ENCODE peak calls at places on chromosome 10, in six cellular contexts. L is heart left ventricle; Y is lower lobe of right lung; V is tibial artery; J is bronchial epithelial cell; W is CD8-positive, alpha-beta T cell. A is an unnamed sample.

GRCh38 chr10:76577455-76577854 is 1060.2 kb downstream of the KCNMA1 start:
- DNase-seq in L (no peak), Y (no peak), V (no peak), J (no peak), W (no peak), A (no peak)

GRCh38 chr10:14555806-14556205 is 218.9 kb downstream of the FAM107B start:
- DNase-seq in L (no peak), Y (no peak), V (no peak), J (no peak), W (no peak), A (no peak)

GRCh38 chr10:103479135-103479534 is at the start of gene CALHM3:
- DNase-seq in L (no peak), Y (no peak), V (no peak), J (peak), W (no peak), A (no peak)

GRCh38 chr10:69807696-69808095 is 6.0 kb downstream of the COL13A1 start:
- DNase-seq in L (no peak), Y (no peak), V (no peak), J (peak), W (no peak), A (no peak)

GRCh38 chr10:66586073-66586472 is 339.8 kb upstream of the LRRTM3 start:
- DNase-seq in L (no peak), Y (no peak), V (no peak), J (no peak), W (no peak), A (peak)

GRCh38 chr10:92847185-92847864 is 995 bp upstream of the EXOC6 start:
- DNase-seq in L (no peak), Y (no peak), V (no peak), J (peak), W (no peak), A (no peak)

GRCh38 chr10:86388119-86388704 is 21.6 kb upstream of the GRID1 start:
- DNase-seq in L (no peak), Y (no peak), V (peak), J (no peak), W (no peak), A (no peak)

GRCh38 chr10:5833814-5834213 is 20.6 kb upstream of the GDI2 start:
- DNase-seq in L (no peak), Y (no peak), V (no peak), J (no peak), W (no peak), A (no peak)

GRCh38 chr10:130745831-130746230 is 565.7 kb downstream of the TCERG1L start:
- DNase-seq in L (no peak), Y (no peak), V (peak), J (no peak), W (no peak), A (no peak)

GRCh38 chr10:63822496-63822895 is 301.3 kb downstream of the REEP3 start:
- DNase-seq in L (no peak), Y (no peak), V (no peak), J (no peak), W (no peak), A (no peak)

GRCh38 chr10:50653142-50653541 is 29.4 kb upstream of the SGMS1 start:
- DNase-seq in L (no peak), Y (no peak), V (no peak), J (peak), W (no peak), A (peak)

GRCh38 chr10:50362547-50363125 is 111.3 kb upstream of the ASAH2 start:
- DNase-seq in L (no peak), Y (no peak), V (no peak), J (peak), W (no peak), A (no peak)

GRCh38 chr10:70858759-70859158 is 29.6 kb downstream of the PCBD1 start:
- DNase-seq in L (no peak), Y (no peak), V (no peak), J (no peak), W (no peak), A (no peak)

GRCh38 chr10:119209736-119210355 is 2.5 kb downstream of the GRK5 start:
- DNase-seq in L (no peak), Y (no peak), V (peak), J (no peak), W (no peak), A (no peak)
- H3K4me3 ChIP-seq in L (peak), Y (peak), V (peak), J (no peak), W (peak), A (peak)

GRCh38 chr10:119596537-119597404 is at the start of gene TIAL1:
- DNase-seq in L (peak), Y (peak), V (peak), J (peak), W (peak), A (peak)
- TF ChIP-seq CTCF in L (no peak), Y (no peak), V (no peak), J (no peak), W (no peak), A (no peak)

GRCh38 chr10:30842185-30842584 is 189.5 kb downstream of the ZNF438 start:
- DNase-seq in L (no peak), Y (no peak), V (no peak), J (no peak), W (no peak), A (no peak)

GRCh38 chr10:30836411-30836810 is 195.3 kb downstream of the ZNF438 start:
- DNase-seq in L (no peak), Y (no peak), V (no peak), J (no peak), W (no peak), A (no peak)

GRCh38 chr10:30834636-30835035 is 197.0 kb downstream of the ZNF438 start:
- DNase-seq in L (no peak), Y (no peak), V (no peak), J (no peak), W (no peak), A (no peak)

GRCh38 chr10:30835146-30835545 is 196.5 kb downstream of the ZNF438 start:
- DNase-seq in L (no peak), Y (no peak), V (no peak), J (no peak), W (no peak), A (no peak)

DNA sequence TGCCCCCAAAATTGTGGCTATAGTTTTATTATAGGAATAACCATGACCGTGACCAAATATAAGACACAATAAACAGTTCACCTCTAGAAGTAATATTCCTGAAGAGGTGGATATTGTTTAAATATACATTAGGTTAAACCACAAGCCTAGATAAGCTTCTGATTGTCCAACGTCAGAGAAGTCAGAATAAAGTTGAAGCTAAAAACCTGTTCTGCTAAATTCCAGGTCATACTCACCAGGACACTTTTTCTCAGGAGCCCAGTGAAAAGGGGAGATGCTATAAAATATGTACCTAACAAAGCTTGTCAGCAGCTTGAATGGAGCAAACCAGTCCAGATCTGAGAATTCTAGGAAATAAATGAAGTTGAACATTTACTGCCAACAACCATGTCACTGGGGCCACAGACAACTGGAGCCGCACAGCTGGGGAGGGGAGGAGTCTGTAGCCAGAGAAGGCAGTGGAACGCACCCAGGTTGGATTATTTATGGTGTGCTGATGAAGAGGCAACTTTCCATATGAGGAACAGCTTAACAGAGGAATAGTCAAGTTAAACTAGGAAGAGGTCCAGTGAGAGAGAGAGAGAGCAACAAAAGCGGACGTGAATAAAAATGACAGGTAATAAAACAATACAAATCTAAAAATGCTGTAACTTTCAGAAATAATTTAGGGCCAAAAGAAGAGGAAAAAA is 191.1 kb downstream of the ZNF438 start:
- DNase-seq in L (no peak), Y (no peak), V (no peak), J (no peak), W (no peak), A (no peak)
- H3K4me3 ChIP-seq in L (no peak), Y (no peak), V (no peak), J (no peak), W (no peak), A (no peak)

GRCh38 chr10:116766241-116767198 is 24.2 kb upstream of the HSPA12A start:
- DNase-seq in L (no peak), Y (no peak), V (no peak), J (no peak), W (no peak), A (no peak)

GRCh38 chr10:116764979-116765378 is 22.6 kb upstream of the HSPA12A start:
- DNase-seq in L (no peak), Y (no peak), V (no peak), J (no peak), W (no peak), A (no peak)

GRCh38 chr10:116763440-116763839 is 21.1 kb upstream of the HSPA12A start:
- DNase-seq in L (no peak), Y (no peak), V (no peak), J (no peak), W (no peak), A (no peak)

GRCh38 chr10:116767235-116767634 is 24.9 kb upstream of the HSPA12A start:
- DNase-seq in L (no peak), Y (no peak), V (no peak), J (no peak), W (no peak), A (no peak)

GRCh38 chr10:116765549-116766162 is 23.3 kb upstream of the HSPA12A start:
- DNase-seq in L (no peak), Y (no peak), V (peak), J (no peak), W (no peak), A (no peak)
- TF ChIP-seq CTCF in L (peak), Y (peak), V (peak), J (peak), W (no peak), A (peak)

GRCh38 chr10:101818958-101819633 is 852 bp upstream of the OGA start:
- DNase-seq in L (no peak), Y (no peak), V (no peak), J (peak), W (no peak), A (no peak)

GRCh38 chr10:101816913-101817541 is 1.2 kb downstream of the OGA start:
- DNase-seq in L (no peak), Y (no peak), V (no peak), J (peak), W (no peak), A (no peak)

GRCh38 chr10:101817542-101818118 is 614 bp downstream of the OGA start:
- DNase-seq in L (peak), Y (peak), V (peak), J (peak), W (no peak), A (peak)

GRCh38 chr10:101816375-101816773 is 1.9 kb downstream of the OGA start:
- DNase-seq in L (no peak), Y (no peak), V (no peak), J (no peak), W (no peak), A (no peak)

GRCh38 chr10:101818119-101818957 is at the start of gene OGA:
- DNase-seq in L (peak), Y (peak), V (peak), J (peak), W (peak), A (peak)
- H3K4me3 ChIP-seq in L (peak), Y (peak), V (peak), J (peak), W (peak), A (peak)

GRCh38 chr10:132536964-132537712 is 449 bp upstream of the INPP5A start:
- DNase-seq in L (peak), Y (peak), V (peak), J (peak), W (peak), A (peak)
- TF ChIP-seq CTCF in L (peak), Y (peak), V (no peak), J (no peak), W (peak), A (peak)

GRCh38 chr10:970311-971149 is 17.7 kb upstream of the GTPBP4 start:
- DNase-seq in L (no peak), Y (no peak), V (no peak), J (no peak), W (no peak), A (no peak)
- H3K4me3 ChIP-seq in L (no peak), Y (peak), V (no peak), J (no peak), W (no peak), A (no peak)

DNA sequence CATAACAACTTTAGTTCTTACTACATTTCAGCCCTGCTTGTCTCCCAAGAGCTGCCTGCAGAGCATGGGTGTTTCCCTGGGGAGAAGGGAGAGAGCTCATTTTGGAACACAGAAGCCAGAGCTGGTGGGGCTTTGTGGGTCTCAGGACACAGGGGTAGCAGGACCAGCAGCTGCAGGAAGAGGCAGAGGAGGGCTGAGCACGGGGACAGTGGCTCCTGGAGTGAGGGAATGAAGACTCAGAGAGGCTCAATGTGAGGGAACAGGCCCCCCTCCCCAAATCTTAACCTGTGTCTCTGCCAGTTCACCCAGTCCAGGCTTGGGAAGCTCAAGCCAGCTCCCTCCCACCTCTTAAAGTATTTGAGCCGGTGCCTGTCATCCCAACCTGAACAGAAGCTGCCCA is 50.0 kb downstream of the CHST3 start:
- DNase-seq in L (no peak), Y (no peak), V (no peak), J (no peak), W (no peak), A (no peak)
- TF ChIP-seq CTCF in L (no peak), Y (no peak), V (no peak), J (no peak), W (no peak), A (no peak)

GRCh38 chr10:114303556-114303955 is 64.5 kb downstream of the VWA2 start:
- DNase-seq in L (no peak), Y (no peak), V (peak), J (no peak), W (no peak), A (no peak)

GRCh38 chr10:114306116-114306973 is 67.3 kb downstream of the VWA2 start:
- DNase-seq in L (no peak), Y (no peak), V (peak), J (peak), W (no peak), A (peak)

GRCh38 chr10:114305521-114305925 is 66.5 kb downstream of the VWA2 start:
- DNase-seq in L (no peak), Y (no peak), V (peak), J (no peak), W (no peak), A (no peak)

GRCh38 chr10:114304017-114304565 is 65.0 kb downstream of the VWA2 start:
- DNase-seq in L (peak), Y (peak), V (peak), J (peak), W (peak), A (peak)

DNA sequence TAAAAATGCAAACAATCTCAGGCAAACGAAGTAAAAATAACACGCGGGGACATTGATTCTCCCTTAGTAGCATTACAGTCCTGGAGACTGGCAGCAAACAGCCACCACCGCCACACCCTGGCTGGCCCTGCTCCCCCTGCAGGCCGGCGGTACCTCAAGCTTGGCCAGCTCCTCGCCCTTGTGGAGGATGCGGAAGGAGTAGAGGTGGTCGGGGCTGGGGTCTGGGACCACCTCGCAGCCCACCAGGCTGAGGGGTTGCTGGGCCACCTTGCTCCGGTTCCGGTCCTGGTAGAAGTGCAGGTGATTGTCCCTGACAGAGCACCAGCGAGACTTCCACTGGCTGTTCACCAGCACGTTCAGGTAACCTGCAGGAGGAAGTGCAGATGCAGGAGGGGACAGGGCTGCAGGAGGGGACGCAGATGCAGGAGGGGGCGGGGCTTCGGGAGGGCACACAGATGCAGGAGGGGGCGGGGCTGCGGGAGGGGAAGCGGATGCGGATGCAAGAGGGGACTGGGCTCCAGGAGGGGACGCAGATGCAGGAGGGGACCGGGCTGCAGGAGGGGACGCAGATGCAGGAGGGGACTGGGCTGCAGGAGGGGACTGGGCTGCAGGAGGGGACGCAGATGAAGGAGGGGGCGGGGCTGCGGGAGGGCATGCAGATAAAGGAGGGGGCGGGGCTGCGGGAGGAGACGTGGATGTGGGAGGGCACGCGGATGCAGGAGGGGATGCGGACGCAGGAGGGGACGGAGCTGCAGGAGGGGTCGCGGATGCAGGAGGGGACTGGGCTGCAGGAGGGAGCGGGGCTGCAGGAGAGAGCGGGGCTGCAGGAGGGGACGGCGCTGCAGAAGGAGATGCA is 65.7 kb downstream of the VWA2 start:
- DNase-seq in L (no peak), Y (no peak), V (peak), J (no peak), W (peak), A (no peak)
- H3K4me3 ChIP-seq in L (peak), Y (peak), V (peak), J (no peak), W (peak), A (peak)

DNA sequence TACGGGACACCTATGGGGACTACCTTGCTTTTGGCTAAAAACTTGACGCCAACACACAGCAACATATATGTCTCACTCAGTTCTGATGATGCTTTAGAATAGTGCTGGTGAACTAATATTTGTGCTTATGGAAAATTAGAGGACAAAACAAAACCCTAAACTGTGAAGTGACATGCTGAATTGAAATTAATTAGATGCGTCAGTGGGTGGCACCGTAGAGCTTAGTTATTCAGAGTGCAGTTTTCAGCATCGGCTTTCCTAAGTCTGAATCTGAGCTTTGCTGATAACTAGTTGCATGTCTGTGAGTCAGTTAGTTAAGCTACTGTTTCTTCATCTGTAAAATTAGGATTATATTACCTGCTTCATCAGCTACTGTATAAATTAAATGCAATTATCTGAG is 245.0 kb upstream of the SORCS1 start:
- DNase-seq in L (no peak), Y (no peak), V (no peak), J (peak), W (no peak), A (peak)
- TF ChIP-seq CTCF in L (no peak), Y (peak), V (no peak), J (peak), W (no peak), A (no peak)